ENCODE peak calls at places on chromosomes 11 and 22, in seven cellular contexts. K is uterus, M is T follicular helper cell, U is ELR, A is NAMALWA, W is HTR-8/SVneo, L is astrocyte of the spinal cord. I is an unnamed sample.

GRCh38 chr11:11155962-11156815 is 196.9 kb downstream of the CSNK2A3 start:
- DNase-seq in A (peak; percentile 56), K (no peak), L (no peak), M (peak; percentile 39), U (peak; percentile 9), W (no peak), I (no peak)

GRCh38 chr22:36193171-36193570 is 8.4 kb downstream of the APOL4 start:
- DNase-seq in L (no peak), K (no peak), M (no peak), A (no peak), W (no peak), U (no peak), I (no peak)

GRCh38 chr22:35728639-35729308 is 11.1 kb downstream of the APOL5 start:
- DNase-seq in A (peak; percentile 71), L (no peak), K (no peak), M (no peak), W (no peak), U (no peak), I (no peak)

GRCh38 chr11:12042215-12042676 is 33.8 kb upstream of the DKK3 start:
- DNase-seq in U (peak; percentile 99), W (peak; percentile 78), M (no peak), K (no peak), A (peak; percentile 16), L (peak; percentile 93), I (peak; percentile 95)

GRCh38 chr22:32775957-32776356 is 25.5 kb upstream of the TIMP3 start:
- DNase-seq in M (no peak), K (no peak), W (no peak), A (no peak), U (peak; percentile 55), L (no peak), I (no peak)

GRCh38 chr11:11995601-11996000 is 12.8 kb downstream of the DKK3 start:
- DNase-seq in K (no peak), A (no peak), U (no peak), L (no peak), W (no peak), M (no peak), I (no peak)

GRCh38 chr22:41912338-41913039 is 2.4 kb downstream of the SHISA8 start:
- DNase-seq in A (no peak), W (no peak), K (no peak), U (no peak), L (no peak), M (no peak), I (no peak)

GRCh38 chr11:83007909-83008580 is 63.7 kb downstream of the RAB30 start:
- DNase-seq in A (peak; percentile 35), M (no peak), U (peak; percentile 17), W (no peak), L (no peak), K (peak; percentile 52), I (no peak)

GRCh38 chr22:43541462-43542407 is 129.9 kb downstream of the MPPED1 start:
- DNase-seq in K (no peak), W (no peak), M (no peak), A (no peak), L (no peak), U (no peak), I (no peak)

GRCh38 chr11:65439331-65440181 is 17.0 kb downstream of the NEAT1 start:
- DNase-seq in L (peak; percentile 49), M (no peak), A (peak; percentile 18), K (peak; percentile 12), U (peak; percentile 5), W (no peak), I (no peak)

GRCh38 chr22:26744892-26745808 is 87.8 kb downstream of the MIAT start:
- DNase-seq in K (no peak), U (no peak), W (no peak), A (no peak), M (no peak), L (no peak), I (no peak)

GRCh38 chr11:134272381-134273316 is 3.5 kb upstream of the GLB1L3 start:
- DNase-seq in U (no peak), K (no peak), A (no peak), L (no peak), M (no peak), W (no peak), I (no peak)

GRCh38 chr11:13984616-13985474 is 22.3 kb downstream of the SPON1 start:
- DNase-seq in U (peak; percentile 74), W (no peak), M (no peak), K (no peak), A (no peak), L (peak; percentile 73), I (peak; percentile 45)

GRCh38 chr11:83711035-83711630 is 425.0 kb upstream of the CCDC90B start:
- DNase-seq in U (no peak), A (no peak), W (no peak), M (no peak), K (no peak), L (no peak), I (no peak)

GRCh38 chr11:22192289-22192641 is 620 bp upstream of the ANO5 start:
- DNase-seq in M (no peak), L (no peak), K (no peak), U (no peak), W (peak; percentile 17), A (no peak), I (no peak)

GRCh38 chr22:28141614-28142013 is 222.6 kb upstream of the PITPNB start:
- DNase-seq in M (no peak), W (no peak), A (no peak), L (peak; percentile 84), K (no peak), U (peak; percentile 75), I (no peak)

GRCh38 chr11:64118871-64119495 is 46.9 kb downstream of the MACROD1 start:
- DNase-seq in U (no peak), M (no peak), K (no peak), A (no peak), W (no peak), L (no peak), I (no peak)

GRCh38 chr11:101470881-101471535 is 112.8 kb downstream of the TRPC6 start:
- DNase-seq in L (no peak), K (no peak), M (no peak), W (no peak), U (peak; percentile 55), A (no peak), I (peak; percentile 53)

GRCh38 chr11:36090351-36091245 is 146.7 kb downstream of the LDLRAD3 start:
- DNase-seq in U (no peak), W (no peak), M (no peak), A (no peak), L (no peak), K (no peak), I (no peak)

GRCh38 chr11:24593332-24593731 is 96.5 kb downstream of the LUZP2 start:
- DNase-seq in L (no peak), K (no peak), U (no peak), W (no peak), M (no peak), A (no peak), I (no peak)

GRCh38 chr11:60840711-60841430 is 1.0 kb upstream of the CCDC86 start:
- DNase-seq in A (no peak), K (peak; percentile 60), M (no peak), L (peak; percentile 99), W (peak; percentile 19), U (peak; percentile 61), I (peak; percentile 61)

GRCh38 chr11:30435488-30435887 is 112.6 kb downstream of the ARL14EP start:
- DNase-seq in L (no peak), K (no peak), M (no peak), U (no peak), A (no peak), W (no peak), I (no peak)

GRCh38 chr11:117273550-117274289 is 17.4 kb upstream of the BACE1-AS start:
- DNase-seq in W (peak; percentile 69), L (peak; percentile 82), K (no peak), U (peak; percentile 96), M (no peak), A (no peak), I (peak; percentile 86)

GRCh38 chr22:44919691-44920090 is 90.1 kb downstream of the PHF21B start:
- DNase-seq in K (no peak), M (no peak), A (no peak), W (no peak), U (no peak), L (no peak), I (no peak)

GRCh38 chr22:42807185-42807584 is 49.9 kb downstream of the ARFGAP3 start:
- DNase-seq in U (no peak), M (no peak), W (no peak), L (no peak), A (no peak), K (no peak), I (no peak)